ENCODE peak calls at places on chromosomes 12 and 14, in nine cellular contexts. L is gastroesophageal sphincter; V is naive thymus-derived CD4-positive, alpha-beta T cell; O is activated CD8-positive, alpha-beta T cell treated with anti-CD3 and anti-CD28 coated beads for 36 hours; A is body of pancreas; M is Right ventricle myocardium superior; K is right cardiac atrium; N is SK-N-SH treated with all-trans-retinoic acid at 6 μM for 48 hours; Q is Panc1. X is an unnamed sample.

GRCh38 chr12:92702754-92703679 is at the start of gene PLEKHG7:
- ATAC-seq in L (no peak), V (no peak), O (peak; percentile 68), A (peak; percentile 93), M (no peak), K (no peak), N (no peak), Q (no peak), X (peak; percentile 93)

GRCh38 chr14:21055473-21056117 is 2.0 kb upstream of the RNASE8 start:
- ATAC-seq in L (no peak), V (no peak), O (no peak), A (peak; percentile 75), M (peak; percentile 46), K (no peak), N (no peak), Q (no peak), X (no peak)

GRCh38 chr14:54105406-54105805 is 148.8 kb upstream of the BMP4 start:
- ATAC-seq in L (no peak), V (no peak), O (no peak), A (no peak), M (no peak), K (no peak), N (no peak), Q (no peak), X (no peak)

GRCh38 chr14:98889107-98889835 is 382.7 kb downstream of the BCL11B start:
- ATAC-seq in L (no peak), V (no peak), O (no peak), A (no peak), M (no peak), K (no peak), N (no peak), Q (no peak), X (peak; percentile 13)

GRCh38 chr12:116637589-116638165 is 78.5 kb downstream of the MAP1LC3B2 start:
- ATAC-seq in L (peak; percentile 62), V (peak; percentile 57), O (no peak), A (no peak), M (peak; percentile 27), K (no peak), N (no peak), Q (no peak), X (no peak)

GRCh38 chr12:32697445-32697844 is 18.3 kb downstream of the DNM1L start:
- ATAC-seq in L (no peak), V (no peak), O (no peak), A (no peak), M (no peak), K (no peak), N (no peak), Q (no peak), X (no peak)

GRCh38 chr12:111074559-111074958 is 154.2 kb upstream of the MYL2 start:
- ATAC-seq in L (no peak), V (no peak), O (peak; percentile 42), A (peak; percentile 79), M (no peak), K (peak; percentile 36), N (no peak), Q (no peak), X (no peak)

GRCh38 chr12:63228853-63229252 is 77.9 kb upstream of the AVPR1A start:
- ATAC-seq in L (no peak), V (no peak), O (no peak), A (no peak), M (no peak), K (no peak), N (no peak), Q (no peak), X (no peak)

GRCh38 chr12:26317942-26318565 is 122.7 kb downstream of the SSPN start:
- ATAC-seq in L (peak; percentile 53), V (no peak), O (peak; percentile 94), A (no peak), M (no peak), K (no peak), N (peak; percentile 92), Q (peak; percentile 91), X (peak; percentile 78)

GRCh38 chr12:3280967-3281366 is 203.8 kb downstream of the TSPAN9 start:
- ATAC-seq in L (no peak), V (no peak), O (no peak), A (no peak), M (no peak), K (no peak), N (no peak), Q (no peak), X (no peak)

GRCh38 chr12:95834572-95834971 is 24.2 kb upstream of the SNRPF start:
- ATAC-seq in L (no peak), V (no peak), O (no peak), A (no peak), M (no peak), K (no peak), N (no peak), Q (no peak), X (no peak)

X was measured in stimulated activated memory B cell treated with anti-CD40 and anti-IgM and Interleukin-4, amounts not matched to agents 10 μg/mL and 1 μg/mL and 100 μg/mL, for 72 hours.